ENCODE peak calls at places on chromosomes 12 and 14, in four cellular contexts. G is fibroblast of pulmonary artery; L is activated T-cell treated with anti-CD3 and anti-CD28 coated beads, Interleukin-2, amount 50 U/mL, for 4 hours; V is T-helper 2 cell. P is an unnamed sample.

GRCh38 chr12:121232163-121232562 is 22.2 kb downstream of the P2RX4 start:
- DNase-seq in G (no peak), L (no peak), V (no peak), P (no peak)

GRCh38 chr12:119683413-119683812 is 15.5 kb downstream of the PRKAB1 start:
- DNase-seq in G (peak), L (no peak), V (no peak), P (no peak)

GRCh38 chr12:69898236-69898635 is 73.2 kb downstream of the MYRFL start:
- DNase-seq in G (no peak), L (no peak), V (no peak), P (no peak)

GRCh38 chr12:93090768-93091172 is 161.7 kb upstream of the EEA1 start:
- DNase-seq in G (peak), L (no peak), V (no peak), P (no peak)

GRCh38 chr14:50397461-50398196 is 948 bp upstream of the CDKL1 start:
- DNase-seq in G (peak), L (no peak), V (no peak), P (no peak)

GRCh38 chr12:77070382-77071294 is 5.3 kb upstream of the E2F7 start:
- DNase-seq in G (no peak), L (no peak), V (no peak), P (no peak)

GRCh38 chr12:100127766-100128508 is 14.7 kb downstream of the BLTP3B start:
- DNase-seq in G (peak), L (no peak), V (no peak), P (no peak)

GRCh38 chr12:47791874-47792273 is 18.8 kb downstream of the SLC48A1 start:
- DNase-seq in G (no peak), L (no peak), V (no peak), P (no peak)